ENCODE peak calls at places on chromosome 13, in six cellular contexts. K is H1, Q is HCT116, O is K562, N is SK-N-SH, X is HepG2. V is an unnamed sample.

GRCh38 chr13:29106651-29107050 is 286.5 kb downstream of the MTUS2 start:
- DNase-seq in Q (no peak), N (no peak), K (no peak), O (no peak), X (no peak), V (no peak)

GRCh38 chr13:46855166-46855565 is 41.7 kb downstream of the HTR2A start:
- DNase-seq in N (no peak), X (no peak), O (no peak), Q (no peak), K (no peak), V (no peak)

GRCh38 chr13:85313761-85314503 is 485.3 kb downstream of the SLITRK6 start:
- DNase-seq in Q (peak; percentile 62), X (no peak), K (no peak), N (peak; percentile 24), O (no peak), V (no peak)

GRCh38 chr13:26989261-26990007 is 182.2 kb downstream of the USP12 start:
- DNase-seq in Q (no peak), O (no peak), N (no peak), X (no peak), K (no peak), V (no peak)

GRCh38 chr13:25879466-25879865 is 172.3 kb downstream of the SHISA2 start:
- DNase-seq in K (no peak), Q (no peak), X (no peak), N (no peak), O (no peak), V (no peak)

GRCh38 chr13:26425439-26426358 is 131.8 kb upstream of the WASF3 start:
- DNase-seq in X (peak; percentile 34), O (no peak), Q (no peak), N (no peak), K (no peak), V (peak; percentile 9)

GRCh38 chr13:113907637-113908617 is 44.1 kb upstream of the GAS6 start:
- DNase-seq in Q (no peak), N (no peak), O (no peak), K (no peak), X (no peak), V (no peak)

GRCh38 chr13:35484384-35484783 is 7.9 kb upstream of the MAB21L1 start:
- DNase-seq in O (no peak), X (no peak), N (no peak), Q (no peak), K (no peak), V (no peak)

GRCh38 chr13:97028441-97029299 is 34.4 kb upstream of the OXGR1 start:
- DNase-seq in K (peak; percentile 79), Q (peak; percentile 42), N (peak; percentile 69), X (peak; percentile 9), O (peak; percentile 37), V (no peak)

GRCh38 chr13:100883453-100883852 is 208.9 kb upstream of the TMTC4 start:
- DNase-seq in Q (no peak), O (no peak), N (no peak), K (no peak), X (peak; percentile 4), V (peak; percentile 39)

GRCh38 chr13:105278797-105279425 is 1256.6 kb downstream of the EFNB2 start:
- DNase-seq in X (no peak), Q (no peak), O (no peak), K (peak; percentile 53), N (no peak), V (no peak)

GRCh38 chr13:98253526-98253925 is 76.5 kb upstream of the RNF113B start:
- DNase-seq in X (no peak), K (no peak), Q (no peak), O (no peak), N (no peak), V (no peak)

GRCh38 chr13:39484506-39485313 is 118.3 kb downstream of the LHFPL6 start:
- DNase-seq in O (no peak), K (no peak), X (no peak), N (no peak), Q (no peak), V (no peak)

GRCh38 chr13:31908696-31909386 is 122.7 kb upstream of the FRY start:
- DNase-seq in N (no peak), O (no peak), Q (no peak), X (no peak), K (no peak), V (no peak)

GRCh38 chr13:65965496-65965895 is 1264.6 kb downstream of the PCDH9 start:
- DNase-seq in O (no peak), X (no peak), K (no peak), N (no peak), Q (no peak), V (no peak)

GRCh38 chr13:40440990-40441820 is 225.2 kb downstream of the FOXO1 start:
- DNase-seq in X (no peak), N (peak; percentile 60), Q (no peak), O (no peak), K (no peak), V (no peak)

GRCh38 chr13:114032121-114032799 is 58.4 kb upstream of the C13orf46 start:
- DNase-seq in Q (no peak), X (peak; percentile 47), K (no peak), O (no peak), N (no peak), V (peak; percentile 84)

GRCh38 chr13:82011355-82011754 is 1670.4 kb upstream of the SPRY2 start:
- DNase-seq in Q (no peak), X (no peak), O (no peak), K (no peak), N (no peak), V (no peak)

GRCh38 chr13:112670864-112671263 is 19.0 kb upstream of the ATP11A start:
- DNase-seq in O (no peak), Q (no peak), X (no peak), K (no peak), N (no peak), V (no peak)

DNA sequence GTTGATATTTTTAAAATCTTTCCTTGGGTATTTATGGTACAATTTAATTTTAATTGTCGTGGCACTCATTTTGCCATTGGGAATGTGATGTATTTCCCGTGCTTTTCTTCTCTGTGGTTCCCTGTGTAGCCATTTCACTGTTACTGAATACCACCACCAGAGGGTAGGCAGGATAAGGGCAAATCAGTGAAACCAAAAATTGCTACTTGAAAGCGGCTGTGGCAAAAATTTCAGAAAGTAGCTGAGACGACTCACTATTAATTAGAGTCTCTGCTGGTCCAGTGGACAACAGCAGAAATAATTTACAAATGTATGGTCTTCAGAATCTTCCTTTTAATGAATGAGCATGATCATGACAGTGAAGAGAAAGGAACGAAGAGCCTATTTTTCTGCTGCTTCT is 34.4 kb upstream of the MIR17HG start:
- DNase-seq in N (peak; percentile 16), K (no peak), X (peak; percentile 22), Q (no peak), O (no peak), V (peak; percentile 42)
- TF ChIP-seq JUND in N (no peak), K (no peak), X (no peak), Q (no peak), O (no peak), V (no peak)

DNA sequence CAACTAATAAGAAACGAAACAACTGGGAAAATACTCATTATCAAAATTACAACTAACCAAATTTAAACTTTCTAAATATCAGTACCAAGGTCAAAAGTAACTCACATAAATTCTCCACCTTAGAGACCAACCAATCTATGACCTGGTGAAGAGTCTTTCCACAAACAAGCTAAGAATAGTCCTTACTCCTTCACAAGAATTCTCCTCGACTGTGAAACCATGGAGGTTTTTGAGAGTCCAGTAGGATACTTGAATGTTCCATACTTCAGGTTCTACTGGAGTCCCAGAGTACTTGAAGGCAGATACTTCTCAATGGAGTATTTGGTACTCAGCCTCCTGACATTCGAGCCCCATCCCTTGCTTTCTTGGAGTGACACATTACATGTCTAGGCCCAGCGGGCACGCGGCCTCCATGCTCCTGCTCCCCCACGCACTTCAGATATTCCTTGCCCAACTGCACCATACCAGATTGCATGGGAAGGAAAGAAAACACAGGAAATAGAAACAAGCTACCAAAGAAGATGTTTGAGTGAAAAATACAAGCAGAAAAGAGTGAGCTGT is 63.9 kb downstream of the ABCC4 start:
- DNase-seq in X (no peak), Q (no peak), K (no peak), N (no peak), O (no peak), V (no peak)
- TF ChIP-seq JUND in X (no peak), Q (no peak), K (no peak), N (no peak), O (no peak), V (no peak)

GRCh38 chr13:108083056-108083455 is 132.3 kb downstream of the LIG4 start:
- DNase-seq in O (no peak), Q (no peak), N (no peak), X (no peak), K (no peak), V (no peak)
- TF ChIP-seq JUND in O (no peak), Q (no peak), N (no peak), X (no peak), K (no peak), V (no peak)

GRCh38 chr13:94329754-94330551 is 149.5 kb downstream of the DCT start:
- DNase-seq in K (no peak), Q (no peak), X (peak; percentile 28), O (no peak), N (no peak), V (no peak)
- TF ChIP-seq JUND in K (no peak), Q (no peak), X (no peak), O (no peak), N (peak; percentile 90), V (no peak)